ENCODE peak calls at places on chromosomes 11 and 22, in seven cellular contexts. N, S, B, G, I, D and E are unnamed samples.

GRCh38 chr11:17743026-17743807 is 8.6 kb downstream of the KCNC1 start:
- DNase-seq in N (no peak), S (no peak), B (no peak), G (no peak), I (no peak), D (no peak), E (no peak)

GRCh38 chr11:34595391-34595790 is 25.5 kb upstream of the EHF start:
- DNase-seq in N (no peak), S (no peak), B (no peak), G (no peak), I (no peak), D (no peak), E (no peak)

GRCh38 chr22:23061471-23062280 is 8.6 kb upstream of the GNAZ start:
- DNase-seq in N (no peak), S (peak; percentile 5), B (no peak), G (no peak), I (no peak), D (no peak), E (no peak)

GRCh38 chr11:34513674-34513995 is at the start of gene ELF5:
- DNase-seq in N (no peak), S (no peak), B (no peak), G (no peak), I (no peak), D (no peak), E (peak; percentile 96)

GRCh38 chr11:122601131-122602125 is 54.1 kb upstream of the UBASH3B start:
- DNase-seq in N (no peak), S (no peak), B (no peak), G (no peak), I (peak; percentile 40), D (no peak), E (no peak)

GRCh38 chr11:57566564-57567209 is 785 bp downstream of the UBE2L6 start:
- DNase-seq in N (no peak), S (peak; percentile 35), B (no peak), G (no peak), I (no peak), D (no peak), E (no peak)

GRCh38 chr11:121741316-121741715 is 288.5 kb upstream of the SORL1-AS1 start:
- DNase-seq in N (no peak), S (peak; percentile 33), B (no peak), G (no peak), I (no peak), D (no peak), E (no peak)

GRCh38 chr11:122743949-122744876 is 88.7 kb downstream of the UBASH3B start:
- DNase-seq in N (no peak), S (no peak), B (no peak), G (no peak), I (no peak), D (peak; percentile 55), E (no peak)

GRCh38 chr11:95092549-95093324 is 3.1 kb downstream of the ENDOD1 start:
- DNase-seq in N (no peak), S (peak; percentile 34), B (no peak), G (peak; percentile 54), I (peak; percentile 85), D (no peak), E (peak; percentile 26)

GRCh38 chr22:36360011-36360410 is 27.8 kb downstream of the MYH9 start:
- DNase-seq in N (no peak), S (no peak), B (no peak), G (no peak), I (no peak), D (no peak), E (no peak)

GRCh38 chr22:19810381-19811141 is 44.1 kb downstream of the GNB1L start:
- DNase-seq in N (no peak), S (peak; percentile 57), B (no peak), G (no peak), I (no peak), D (no peak), E (no peak)

GRCh38 chr11:19561011-19561410 is 151.6 kb upstream of the NAV2 start:
- DNase-seq in N (no peak), S (no peak), B (no peak), G (no peak), I (no peak), D (no peak), E (no peak)

GRCh38 chr11:65609236-65609635 is 4.8 kb downstream of the MAP3K11 start:
- DNase-seq in N (no peak), S (no peak), B (no peak), G (no peak), I (no peak), D (no peak), E (no peak)

GRCh38 chr11:14643697-14644395 is at the start of gene PDE3B:
- DNase-seq in N (peak; percentile 59), S (peak; percentile 94), B (peak; percentile 82), G (peak; percentile 93), I (peak; percentile 83), D (no peak), E (no peak)

GRCh38 chr11:130068986-130069683 is 559 bp upstream of the APLP2 start:
- DNase-seq in N (peak; percentile 35), S (no peak), B (no peak), G (no peak), I (no peak), D (no peak), E (peak; percentile 97)

GRCh38 chr22:36297568-36297967 is 44.6 kb downstream of the APOL1 start:
- DNase-seq in N (no peak), S (no peak), B (no peak), G (no peak), I (no peak), D (no peak), E (no peak)

GRCh38 chr22:28231423-28231822 is 312.4 kb upstream of the PITPNB start:
- DNase-seq in N (no peak), S (no peak), B (no peak), G (no peak), I (peak; percentile 82), D (no peak), E (peak; percentile 1)

GRCh38 chr11:75939992-75940391 is 125.0 kb downstream of the UVRAG start:
- DNase-seq in N (no peak), S (no peak), B (no peak), G (no peak), I (no peak), D (peak; percentile 31), E (no peak)

GRCh38 chr11:114821626-114822025 is 143.3 kb downstream of the NXPE2 start:
- DNase-seq in N (no peak), S (no peak), B (no peak), G (peak; percentile 21), I (no peak), D (no peak), E (no peak)

GRCh38 chr22:49948958-49949913 is 11.3 kb upstream of the PIM3 start:
- DNase-seq in N (no peak), S (no peak), B (no peak), G (no peak), I (peak; percentile 84), D (no peak), E (peak; percentile 95)

GRCh38 chr11:109317726-109318125 is 104.3 kb upstream of the C11orf87 start:
- DNase-seq in N (no peak), S (no peak), B (no peak), G (no peak), I (no peak), D (no peak), E (no peak)

DNA sequence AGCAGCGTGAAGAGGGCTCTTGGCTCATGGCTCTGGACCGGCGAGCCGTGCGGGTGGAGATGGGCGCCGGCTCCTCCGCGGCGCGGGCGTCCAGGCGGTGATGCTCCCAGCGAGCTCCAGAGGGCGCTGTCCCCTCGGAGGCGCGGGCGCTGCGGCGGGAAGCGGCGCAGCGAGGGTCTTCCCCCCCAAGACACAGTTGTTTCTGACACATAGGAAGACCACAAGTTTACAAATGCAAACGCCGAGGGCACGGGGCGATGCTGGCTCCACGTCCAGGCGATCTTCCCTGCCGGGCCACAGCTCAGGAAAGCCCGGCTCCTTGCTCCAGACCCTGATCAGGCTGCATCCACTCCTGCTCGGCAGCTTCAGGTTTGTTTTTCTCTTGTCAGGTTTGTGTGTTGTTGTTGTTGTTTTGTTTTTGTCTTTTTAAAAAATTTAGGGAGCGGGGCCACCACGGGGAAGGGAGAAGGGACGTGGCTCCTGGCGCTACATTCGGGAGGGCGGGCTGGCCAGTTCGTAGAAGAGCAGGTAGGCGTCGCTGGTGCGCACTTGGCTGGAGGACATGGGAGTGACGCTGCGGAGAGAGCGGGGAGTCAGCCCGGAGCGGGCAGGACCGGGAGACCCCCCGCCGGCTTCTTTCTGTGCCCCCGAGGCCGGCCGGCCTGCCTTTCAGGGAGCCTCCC is 10.0 kb upstream of the MFRP start:
- DNase-seq in N (peak; percentile 60), S (peak; percentile 95), B (peak; percentile 93), G (peak; percentile 89), I (no peak), D (no peak), E (peak; percentile 89)
- TF ChIP-seq JUND in N (no peak), S (no peak), B (no peak), G (peak; percentile 51), I (no peak), D (no peak), E (no peak)

GRCh38 chr11:2096001-2096918 is 42.9 kb downstream of the IGF2 start:
- DNase-seq in N (no peak), S (no peak), B (no peak), G (no peak), I (no peak), D (no peak), E (no peak)
- TF ChIP-seq JUND in N (no peak), S (no peak), B (no peak), G (no peak), I (no peak), D (no peak), E (no peak)

GRCh38 chr22:40818747-40819662 is at the start of gene SLC25A17:
- DNase-seq in N (peak; percentile 66), S (peak; percentile 91), B (peak; percentile 89), G (peak; percentile 89), I (peak; percentile 76), D (peak; percentile 39), E (peak; percentile 60)
- TF ChIP-seq JUND in N (no peak), S (no peak), B (no peak), G (no peak), I (no peak), D (no peak), E (no peak)

GRCh38 chr22:47248925-47249324 is 486.5 kb downstream of the TBC1D22A start:
- DNase-seq in N (no peak), S (no peak), B (no peak), G (no peak), I (no peak), D (no peak), E (no peak)

GRCh38 chr22:47245786-47246185 is 483.3 kb downstream of the TBC1D22A start:
- DNase-seq in N (no peak), S (no peak), B (no peak), G (no peak), I (no peak), D (no peak), E (no peak)

GRCh38 chr22:47249370-47249928 is 487.0 kb downstream of the TBC1D22A start:
- DNase-seq in N (no peak), S (no peak), B (no peak), G (no peak), I (no peak), D (no peak), E (no peak)

GRCh38 chr22:47247609-47248240 is 485.3 kb downstream of the TBC1D22A start:
- DNase-seq in N (no peak), S (no peak), B (no peak), G (no peak), I (no peak), D (no peak), E (no peak)

DNA sequence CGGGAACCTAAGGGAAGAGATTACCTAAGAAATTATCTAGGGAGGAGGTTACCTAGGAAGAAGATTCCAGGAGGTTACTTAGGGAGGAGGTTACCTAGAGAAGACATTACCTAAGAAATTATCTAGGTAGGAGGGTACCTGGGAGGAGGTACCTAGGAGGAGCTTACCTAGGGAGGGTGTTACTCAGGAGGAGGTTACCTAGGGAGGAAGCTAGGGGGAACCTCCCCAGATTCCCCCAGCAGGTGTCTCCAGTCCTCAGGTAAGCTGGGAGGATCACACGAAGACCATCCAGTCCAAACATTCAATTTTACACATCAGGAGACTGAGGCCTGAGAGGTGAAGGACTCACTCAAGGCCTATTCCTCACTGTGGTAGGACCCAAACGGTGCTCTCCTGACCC is 482.8 kb downstream of the TBC1D22A start:
- DNase-seq in N (no peak), S (no peak), B (no peak), G (no peak), I (no peak), D (no peak), E (no peak)
- TF ChIP-seq JUND in N (no peak), S (no peak), B (no peak), G (no peak), I (no peak), D (no peak), E (no peak)